ENCODE peak calls at places on chromosomes 2 and 18, in five cellular contexts. A, S, Z, U and V are unnamed samples.
A peak's percentile ranks its signal among the peaks of the same experiment; 100 is the strongest.

GRCh38 chr2:176599796-176600485 is 330.7 kb downstream of the MTX2 start:
- DNase-seq in Z (no peak), A (no peak), U (no peak), S (no peak), V (no peak)

GRCh38 chr2:5743992-5744391 is 51.8 kb downstream of the SOX11 start:
- DNase-seq in U (no peak), Z (no peak), S (no peak), A (no peak), V (no peak)

GRCh38 chr18:8031496-8031895 is 464.4 kb downstream of the PTPRM start:
- DNase-seq in A (no peak), U (no peak), Z (no peak), S (no peak), V (no peak)

GRCh38 chr2:30208453-30208852 is 22.9 kb upstream of the LBH start:
- DNase-seq in S (no peak), Z (no peak), U (peak; percentile 66), A (peak; percentile 46), V (no peak)

GRCh38 chr2:7730449-7730848 is 813.2 kb downstream of the RNF144A start:
- DNase-seq in U (no peak), S (no peak), Z (no peak), A (no peak), V (no peak)

GRCh38 chr18:2948038-2948437 is 64.9 kb downstream of the LPIN2 start:
- DNase-seq in S (no peak), Z (no peak), A (peak; percentile 71), U (peak; percentile 13), V (no peak)

GRCh38 chr2:181585732-181586131 is 71.2 kb downstream of the CERKL start:
- DNase-seq in U (no peak), Z (no peak), S (no peak), A (no peak), V (no peak)

GRCh38 chr2:190627881-190628412 is 20.9 kb upstream of the NAB1 start:
- DNase-seq in A (no peak), U (no peak), S (peak; percentile 63), Z (no peak), V (no peak)

GRCh38 chr2:118769707-118770400 is 77.6 kb downstream of the EN1 start:
- DNase-seq in U (no peak), S (no peak), Z (no peak), A (peak; percentile 29), V (no peak)

GRCh38 chr2:226813148-226813701 is 13.6 kb upstream of the IRS1 start:
- DNase-seq in A (no peak), U (no peak), S (no peak), Z (no peak), V (no peak)

GRCh38 chr2:220795705-220796104 is 776.4 kb downstream of the EPHA4 start:
- DNase-seq in S (no peak), U (no peak), A (no peak), Z (no peak), V (no peak)

GRCh38 chr2:181183878-181184553 is 203.6 kb downstream of the UBE2E3 start:
- DNase-seq in Z (no peak), A (no peak), S (no peak), U (no peak), V (no peak)

GRCh38 chr2:105802587-105802986 is 57.9 kb downstream of the NCK2 start:
- DNase-seq in S (no peak), U (no peak), Z (peak; percentile 62), A (no peak), V (no peak)

GRCh38 chr2:88481937-88482336 is 29.4 kb upstream of the FOXI3 start:
- DNase-seq in A (no peak), S (no peak), Z (no peak), U (peak; percentile 55), V (no peak)

GRCh38 chr2:44246436-44246835 is 28.8 kb upstream of the SLC3A1 start:
- DNase-seq in Z (no peak), A (no peak), S (no peak), U (no peak), V (no peak)

GRCh38 chr18:7817596-7817995 is 250.5 kb downstream of the PTPRM start:
- DNase-seq in Z (no peak), S (no peak), U (no peak), A (no peak), V (no peak)

GRCh38 chr2:158187908-158188307 is 86.2 kb downstream of the UPP2 start:
- DNase-seq in Z (no peak), A (no peak), S (no peak), U (no peak), V (no peak)

GRCh38 chr2:184598313-184599053 is at the start of gene ZNF804A:
- DNase-seq in A (peak; percentile 48), U (peak; percentile 39), S (peak; percentile 62), Z (peak; percentile 48), V (peak; percentile 71)

GRCh38 chr18:48208432-48208948 is 200.7 kb downstream of the ZBTB7C start:
- DNase-seq in S (no peak), A (no peak), U (no peak), Z (no peak), V (no peak)

GRCh38 chr18:54672846-54673475 is 81.9 kb downstream of the DYNAP start:
- DNase-seq in Z (no peak), A (no peak), S (no peak), U (peak; percentile 8), V (no peak)

GRCh38 chr2:163610817-163611556 is 124.8 kb downstream of the FIGN start:
- DNase-seq in U (no peak), S (no peak), A (no peak), Z (no peak), V (no peak)

GRCh38 chr2:26672112-26672817 is 20.3 kb upstream of the KCNK3 start:
- DNase-seq in A (no peak), S (no peak), Z (no peak), U (no peak), V (no peak)

GRCh38 chr2:239466046-239466754 is 65.4 kb upstream of the HDAC4 start:
- DNase-seq in U (no peak), S (no peak), Z (no peak), A (no peak), V (no peak)

GRCh38 chr18:22115573-22115972 is 53.8 kb upstream of the GATA6 start:
- DNase-seq in Z (no peak), S (no peak), A (no peak), U (no peak), V (no peak)

GRCh38 chr18:44181951-44182350 is 498.7 kb upstream of the SETBP1 start:
- DNase-seq in A (no peak), U (no peak), S (no peak), Z (no peak), V (no peak)